ENCODE peak calls at places on chromosomes 13 and 19, in ten cellular contexts. One of them, this sample, is unnamed.
A peak's percentile ranks its signal among the peaks of the same experiment; 100 is the strongest.

GRCh38 chr13:24060993-24061392 is 99.5 kb upstream of the SPATA13 start:
- DNase-seq in psoas muscle: no peak
- DNase-seq in AG04450: no peak
- DNase-seq in ACHN: no peak
- DNase-seq in T1000: no peak
- DNase-seq in pulmonary artery endothelial cell: no peak
- DNase-seq in Karpas-422: no peak
- DNase-seq in Caki2: no peak
- DNase-seq in central memory CD8-positive, alpha-beta T cell: no peak
- DNase-seq in amygdala: no peak
- DNase-seq in this sample: no peak

GRCh38 chr19:51703655-51704515 is 10.8 kb downstream of the SPACA6 start:
- DNase-seq in psoas muscle: peak; percentile 97
- DNase-seq in AG04450: peak; percentile 67
- DNase-seq in ACHN: peak; percentile 88
- DNase-seq in T1000: peak; percentile 84
- DNase-seq in pulmonary artery endothelial cell: peak; percentile 63
- DNase-seq in Karpas-422: peak; percentile 99
- DNase-seq in Caki2: peak; percentile 95
- DNase-seq in central memory CD8-positive, alpha-beta T cell: peak; percentile 92
- DNase-seq in amygdala: peak; percentile 94
- DNase-seq in this sample: peak; percentile 99

GRCh38 chr19:46073268-46073922 is 32.6 kb upstream of the IGFL4 start:
- DNase-seq in psoas muscle: no peak
- DNase-seq in AG04450: no peak
- DNase-seq in ACHN: no peak
- DNase-seq in T1000: no peak
- DNase-seq in pulmonary artery endothelial cell: no peak
- DNase-seq in Karpas-422: no peak
- DNase-seq in Caki2: no peak
- DNase-seq in central memory CD8-positive, alpha-beta T cell: no peak
- DNase-seq in amygdala: no peak
- DNase-seq in this sample: no peak

GRCh38 chr19:48933382-48933932 is at the start of gene DHDH:
- DNase-seq in psoas muscle: peak; percentile 72
- DNase-seq in AG04450: no peak
- DNase-seq in ACHN: peak; percentile 81
- DNase-seq in T1000: peak; percentile 28
- DNase-seq in pulmonary artery endothelial cell: no peak
- DNase-seq in Karpas-422: peak; percentile 96
- DNase-seq in Caki2: peak; percentile 84
- DNase-seq in central memory CD8-positive, alpha-beta T cell: peak; percentile 68
- DNase-seq in amygdala: peak; percentile 63
- DNase-seq in this sample: peak; percentile 96

GRCh38 chr13:60335531-60335930 is 61.5 kb upstream of the TDRD3 start:
- DNase-seq in psoas muscle: no peak
- DNase-seq in AG04450: no peak
- DNase-seq in ACHN: peak; percentile 33
- DNase-seq in T1000: no peak
- DNase-seq in pulmonary artery endothelial cell: no peak
- DNase-seq in Karpas-422: peak; percentile 66
- DNase-seq in Caki2: no peak
- DNase-seq in central memory CD8-positive, alpha-beta T cell: no peak
- DNase-seq in amygdala: no peak
- DNase-seq in this sample: no peak

GRCh38 chr19:33514885-33515485 is 6.6 kb downstream of the PEPD start:
- DNase-seq in psoas muscle: peak; percentile 73
- DNase-seq in AG04450: no peak
- DNase-seq in ACHN: no peak
- DNase-seq in T1000: no peak
- DNase-seq in pulmonary artery endothelial cell: no peak
- DNase-seq in Karpas-422: no peak
- DNase-seq in Caki2: no peak
- DNase-seq in central memory CD8-positive, alpha-beta T cell: no peak
- DNase-seq in amygdala: no peak
- DNase-seq in this sample: no peak

GRCh38 chr19:47156861-47157454 is 26.3 kb downstream of the SAE1 start:
- DNase-seq in psoas muscle: no peak
- DNase-seq in AG04450: no peak
- DNase-seq in ACHN: no peak
- DNase-seq in T1000: no peak
- DNase-seq in pulmonary artery endothelial cell: no peak
- DNase-seq in Karpas-422: no peak
- DNase-seq in Caki2: no peak
- DNase-seq in central memory CD8-positive, alpha-beta T cell: no peak
- DNase-seq in amygdala: no peak
- DNase-seq in this sample: no peak

GRCh38 chr13:46553886-46554855 is 1.2 kb downstream of the LRCH1 start:
- DNase-seq in psoas muscle: peak; percentile 76
- DNase-seq in AG04450: no peak
- DNase-seq in ACHN: peak; percentile 82
- DNase-seq in T1000: no peak
- DNase-seq in pulmonary artery endothelial cell: peak; percentile 27
- DNase-seq in Karpas-422: peak; percentile 67
- DNase-seq in Caki2: peak; percentile 52
- DNase-seq in central memory CD8-positive, alpha-beta T cell: peak; percentile 41
- DNase-seq in amygdala: peak; percentile 64
- DNase-seq in this sample: peak; percentile 23

GRCh38 chr19:35281303-35281702 is 1.0 kb upstream of the HAMP start:
- DNase-seq in psoas muscle: no peak
- DNase-seq in AG04450: no peak
- DNase-seq in ACHN: no peak
- DNase-seq in T1000: no peak
- DNase-seq in pulmonary artery endothelial cell: no peak
- DNase-seq in Karpas-422: no peak
- DNase-seq in Caki2: no peak
- DNase-seq in central memory CD8-positive, alpha-beta T cell: no peak
- DNase-seq in amygdala: no peak
- DNase-seq in this sample: no peak

GRCh38 chr13:111912991-111913781 is 153.8 kb upstream of the SOX1 start:
- DNase-seq in psoas muscle: no peak
- DNase-seq in AG04450: no peak
- DNase-seq in ACHN: no peak
- DNase-seq in T1000: no peak
- DNase-seq in pulmonary artery endothelial cell: no peak
- DNase-seq in Karpas-422: no peak
- DNase-seq in Caki2: no peak
- DNase-seq in central memory CD8-positive, alpha-beta T cell: peak; percentile 2
- DNase-seq in amygdala: no peak
- DNase-seq in this sample: no peak

GRCh38 chr19:56838930-56839664 is 1.4 kb downstream of the PEG3 start:
- DNase-seq in psoas muscle: peak; percentile 94
- DNase-seq in AG04450: no peak
- DNase-seq in ACHN: no peak
- DNase-seq in T1000: peak; percentile 93
- DNase-seq in pulmonary artery endothelial cell: peak; percentile 47
- DNase-seq in Karpas-422: no peak
- DNase-seq in Caki2: no peak
- DNase-seq in central memory CD8-positive, alpha-beta T cell: no peak
- DNase-seq in amygdala: peak; percentile 96
- DNase-seq in this sample: peak; percentile 99

GRCh38 chr19:42121666-42122069 is 10.6 kb downstream of the POU2F2 start:
- DNase-seq in psoas muscle: peak; percentile 61
- DNase-seq in AG04450: peak; percentile 49
- DNase-seq in ACHN: peak; percentile 64
- DNase-seq in T1000: peak; percentile 83
- DNase-seq in pulmonary artery endothelial cell: peak; percentile 80
- DNase-seq in Karpas-422: peak; percentile 92
- DNase-seq in Caki2: no peak
- DNase-seq in central memory CD8-positive, alpha-beta T cell: no peak
- DNase-seq in amygdala: peak; percentile 28
- DNase-seq in this sample: no peak

GRCh38 chr13:37375724-37376123 is 222.8 kb downstream of the POSTN start:
- DNase-seq in psoas muscle: no peak
- DNase-seq in AG04450: no peak
- DNase-seq in ACHN: no peak
- DNase-seq in T1000: no peak
- DNase-seq in pulmonary artery endothelial cell: no peak
- DNase-seq in Karpas-422: no peak
- DNase-seq in Caki2: no peak
- DNase-seq in central memory CD8-positive, alpha-beta T cell: no peak
- DNase-seq in amygdala: no peak
- DNase-seq in this sample: no peak

GRCh38 chr19:50480281-50481111 is 3.8 kb upstream of the GARIN5A start:
- DNase-seq in psoas muscle: peak; percentile 39
- DNase-seq in AG04450: no peak
- DNase-seq in ACHN: no peak
- DNase-seq in T1000: no peak
- DNase-seq in pulmonary artery endothelial cell: no peak
- DNase-seq in Karpas-422: no peak
- DNase-seq in Caki2: no peak
- DNase-seq in central memory CD8-positive, alpha-beta T cell: no peak
- DNase-seq in amygdala: no peak
- DNase-seq in this sample: no peak

GRCh38 chr13:97221046-97221445 is 1.1 kb upstream of the MBNL2 start:
- DNase-seq in psoas muscle: no peak
- DNase-seq in AG04450: no peak
- DNase-seq in ACHN: no peak
- DNase-seq in T1000: no peak
- DNase-seq in pulmonary artery endothelial cell: no peak
- DNase-seq in Karpas-422: no peak
- DNase-seq in Caki2: no peak
- DNase-seq in central memory CD8-positive, alpha-beta T cell: no peak
- DNase-seq in amygdala: no peak
- DNase-seq in this sample: no peak

GRCh38 chr13:46831588-46832194 is 34.7 kb upstream of the ESD start:
- DNase-seq in psoas muscle: no peak
- DNase-seq in AG04450: peak; percentile 15
- DNase-seq in ACHN: peak; percentile 51
- DNase-seq in T1000: no peak
- DNase-seq in pulmonary artery endothelial cell: no peak
- DNase-seq in Karpas-422: peak; percentile 84
- DNase-seq in Caki2: peak; percentile 12
- DNase-seq in central memory CD8-positive, alpha-beta T cell: no peak
- DNase-seq in amygdala: no peak
- DNase-seq in this sample: no peak

GRCh38 chr19:54521022-54521859 is 18.6 kb downstream of the LAIR2 start:
- DNase-seq in psoas muscle: no peak
- DNase-seq in AG04450: no peak
- DNase-seq in ACHN: no peak
- DNase-seq in T1000: no peak
- DNase-seq in pulmonary artery endothelial cell: peak; percentile 10
- DNase-seq in Karpas-422: no peak
- DNase-seq in Caki2: no peak
- DNase-seq in central memory CD8-positive, alpha-beta T cell: no peak
- DNase-seq in amygdala: peak; percentile 7
- DNase-seq in this sample: no peak

GRCh38 chr13:94660695-94661324 is 51.5 kb downstream of the SOX21 start:
- DNase-seq in psoas muscle: no peak
- DNase-seq in AG04450: no peak
- DNase-seq in ACHN: peak; percentile 17
- DNase-seq in T1000: no peak
- DNase-seq in pulmonary artery endothelial cell: no peak
- DNase-seq in Karpas-422: peak; percentile 49
- DNase-seq in Caki2: peak; percentile 27
- DNase-seq in central memory CD8-positive, alpha-beta T cell: no peak
- DNase-seq in amygdala: no peak
- DNase-seq in this sample: no peak

GRCh38 chr13:77990973-77991372 is 72.3 kb upstream of the EDNRB start:
- DNase-seq in psoas muscle: no peak
- DNase-seq in AG04450: no peak
- DNase-seq in ACHN: no peak
- DNase-seq in T1000: no peak
- DNase-seq in pulmonary artery endothelial cell: no peak
- DNase-seq in Karpas-422: no peak
- DNase-seq in Caki2: no peak
- DNase-seq in central memory CD8-positive, alpha-beta T cell: no peak
- DNase-seq in amygdala: no peak
- DNase-seq in this sample: no peak

GRCh38 chr19:19860756-19861390 is 4.8 kb upstream of the ZNF253 start:
- DNase-seq in psoas muscle: no peak
- DNase-seq in AG04450: no peak
- DNase-seq in ACHN: no peak
- DNase-seq in T1000: no peak
- DNase-seq in pulmonary artery endothelial cell: no peak
- DNase-seq in Karpas-422: no peak
- DNase-seq in Caki2: no peak
- DNase-seq in central memory CD8-positive, alpha-beta T cell: no peak
- DNase-seq in amygdala: no peak
- DNase-seq in this sample: no peak

GRCh38 chr13:27613623-27614022 is 6.7 kb downstream of the LNX2 start:
- DNase-seq in psoas muscle: no peak
- DNase-seq in AG04450: no peak
- DNase-seq in ACHN: no peak
- DNase-seq in T1000: no peak
- DNase-seq in pulmonary artery endothelial cell: no peak
- DNase-seq in Karpas-422: no peak
- DNase-seq in Caki2: no peak
- DNase-seq in central memory CD8-positive, alpha-beta T cell: no peak
- DNase-seq in amygdala: no peak
- DNase-seq in this sample: no peak

GRCh38 chr13:84430015-84430414 is 547.7 kb upstream of the SLITRK1 start:
- DNase-seq in psoas muscle: no peak
- DNase-seq in AG04450: no peak
- DNase-seq in ACHN: no peak
- DNase-seq in T1000: no peak
- DNase-seq in pulmonary artery endothelial cell: no peak
- DNase-seq in Karpas-422: no peak
- DNase-seq in Caki2: peak; percentile 10
- DNase-seq in central memory CD8-positive, alpha-beta T cell: no peak
- DNase-seq in amygdala: no peak
- DNase-seq in this sample: no peak

GRCh38 chr19:48896191-48896720 is 2.3 kb downstream of the TULP2 start:
- DNase-seq in psoas muscle: peak; percentile 82
- DNase-seq in AG04450: no peak
- DNase-seq in ACHN: no peak
- DNase-seq in T1000: no peak
- DNase-seq in pulmonary artery endothelial cell: no peak
- DNase-seq in Karpas-422: peak; percentile 69
- DNase-seq in Caki2: no peak
- DNase-seq in central memory CD8-positive, alpha-beta T cell: no peak
- DNase-seq in amygdala: peak; percentile 51
- DNase-seq in this sample: peak; percentile 46

GRCh38 chr13:80083516-80084085 is 257.3 kb downstream of the SPRY2 start:
- DNase-seq in psoas muscle: no peak
- DNase-seq in AG04450: no peak
- DNase-seq in ACHN: no peak
- DNase-seq in T1000: no peak
- DNase-seq in pulmonary artery endothelial cell: peak; percentile 5
- DNase-seq in Karpas-422: no peak
- DNase-seq in Caki2: no peak
- DNase-seq in central memory CD8-positive, alpha-beta T cell: no peak
- DNase-seq in amygdala: no peak
- DNase-seq in this sample: no peak

GRCh38 chr19:39659791-39660190 is 4.1 kb downstream of the LGALS16 start:
- DNase-seq in psoas muscle: no peak
- DNase-seq in AG04450: no peak
- DNase-seq in ACHN: no peak
- DNase-seq in T1000: no peak
- DNase-seq in pulmonary artery endothelial cell: no peak
- DNase-seq in Karpas-422: no peak
- DNase-seq in Caki2: no peak
- DNase-seq in central memory CD8-positive, alpha-beta T cell: no peak
- DNase-seq in amygdala: no peak
- DNase-seq in this sample: no peak

GRCh38 chr19:38266070-38266469 is 1.7 kb downstream of the SPINT2 start:
- DNase-seq in psoas muscle: no peak
- DNase-seq in AG04450: no peak
- DNase-seq in ACHN: no peak
- DNase-seq in T1000: no peak
- DNase-seq in pulmonary artery endothelial cell: no peak
- DNase-seq in Karpas-422: no peak
- DNase-seq in Caki2: peak; percentile 58
- DNase-seq in central memory CD8-positive, alpha-beta T cell: no peak
- DNase-seq in amygdala: no peak
- DNase-seq in this sample: no peak

GRCh38 chr19:52398091-52398461 is 427 bp downstream of the ZNF528 start:
- DNase-seq in psoas muscle: peak; percentile 50
- DNase-seq in AG04450: no peak
- DNase-seq in ACHN: no peak
- DNase-seq in T1000: no peak
- DNase-seq in pulmonary artery endothelial cell: no peak
- DNase-seq in Karpas-422: no peak
- DNase-seq in Caki2: no peak
- DNase-seq in central memory CD8-positive, alpha-beta T cell: no peak
- DNase-seq in amygdala: no peak
- DNase-seq in this sample: no peak

GRCh38 chr19:40553885-40554857 is 22.5 kb upstream of the SHKBP1 start:
- DNase-seq in psoas muscle: no peak
- DNase-seq in AG04450: no peak
- DNase-seq in ACHN: no peak
- DNase-seq in T1000: no peak
- DNase-seq in pulmonary artery endothelial cell: no peak
- DNase-seq in Karpas-422: no peak
- DNase-seq in Caki2: no peak
- DNase-seq in central memory CD8-positive, alpha-beta T cell: no peak
- DNase-seq in amygdala: no peak
- DNase-seq in this sample: no peak